ENCODE peak calls at places on chromosomes 4 and X, in seven cellular contexts. C is brain microvascular endothelial cell; F is HEK293T; M is stimulated activated CD8-positive, alpha-beta memory T cell treated with anti-CD3 and anti-CD28 coated beads, Interleukin-7, amount 100 ng/mL, for 1 hour; A is A549; V is ELR; G is Ammon's horn. Q is an unnamed sample.

GRCh38 chr4:81166431-81166830 is 48.6 kb downstream of the PRKG2 start:
- DNase-seq in C (no peak), F (no peak), M (no peak), A (no peak), V (no peak), G (no peak), Q (no peak)

GRCh38 chr4:173519130-173520101 is 10.6 kb downstream of the HAND2 start:
- DNase-seq in C (no peak), F (no peak), M (no peak), A (no peak), V (no peak), G (no peak), Q (no peak)

GRCh38 chr4:683982-684571 is 4.9 kb downstream of the SLC49A3 start:
- DNase-seq in C (peak; percentile 47), F (peak; percentile 79), M (no peak), A (no peak), V (peak; percentile 69), G (peak; percentile 85), Q (peak; percentile 61)

GRCh38 chr4:109645874-109646591 is 57.2 kb downstream of the CASP6 start:
- DNase-seq in C (no peak), F (no peak), M (no peak), A (no peak), V (no peak), G (no peak), Q (no peak)

GRCh38 chr4:151743128-151743854 is 17.5 kb downstream of the GATB start:
- DNase-seq in C (no peak), F (no peak), M (no peak), A (no peak), V (no peak), G (no peak), Q (no peak)

GRCh38 chrX:153307546-153308175 is 13.9 kb downstream of the PNMA6F start:
- DNase-seq in C (no peak), F (no peak), M (no peak), A (no peak), V (no peak), G (no peak), Q (no peak)

GRCh38 chr4:52957220-52957686 is 95.1 kb downstream of the RASL11B start:
- DNase-seq in C (no peak), F (no peak), M (no peak), A (no peak), V (no peak), G (no peak), Q (no peak)

GRCh38 chr4:101954351-101954750 is 163.8 kb downstream of the BANK1 start:
- DNase-seq in C (no peak), F (no peak), M (no peak), A (no peak), V (peak; percentile 6), G (no peak), Q (no peak)

GRCh38 chr4:69095301-69095731 is 958 bp upstream of the UGT2B7 start:
- DNase-seq in C (peak; percentile 59), F (no peak), M (no peak), A (peak; percentile 37), V (peak; percentile 72), G (no peak), Q (no peak)

GRCh38 chr4:108106186-108106585 is 62.5 kb downstream of the LEF1 start:
- DNase-seq in C (no peak), F (no peak), M (no peak), A (no peak), V (no peak), G (no peak), Q (no peak)

GRCh38 chr4:47187608-47188007 is 156.2 kb downstream of the GABRB1 start:
- DNase-seq in C (no peak), F (no peak), M (no peak), A (no peak), V (no peak), G (no peak), Q (no peak)

GRCh38 chrX:16870861-16871584 is 861 bp upstream of the RBBP7 start:
- DNase-seq in C (no peak), F (peak; percentile 16), M (no peak), A (no peak), V (peak; percentile 3), G (peak; percentile 24), Q (peak; percentile 21)

GRCh38 chrX:39642071-39642470 is 455.7 kb downstream of the BCOR start:
- DNase-seq in C (no peak), F (no peak), M (no peak), A (no peak), V (no peak), G (no peak), Q (peak; percentile 5)

GRCh38 chr4:7339751-7340552 is 94.8 kb downstream of the PSAPL1 start:
- DNase-seq in C (no peak), F (no peak), M (no peak), A (no peak), V (no peak), G (no peak), Q (no peak)

GRCh38 chrX:133850414-133850813 is 135.0 kb downstream of the GPC3 start:
- DNase-seq in C (no peak), F (no peak), M (no peak), A (no peak), V (no peak), G (no peak), Q (no peak)

GRCh38 chr4:183657564-183657963 is 1.4 kb downstream of the RWDD4 start:
- DNase-seq in C (no peak), F (no peak), M (no peak), A (no peak), V (peak; percentile 30), G (no peak), Q (no peak)

GRCh38 chrX:3520987-3521875 is 174.8 kb upstream of the MXRA5 start:
- DNase-seq in C (no peak), F (no peak), M (no peak), A (no peak), V (no peak), G (no peak), Q (no peak)

GRCh38 chr4:58749206-58749605 is 1639.0 kb upstream of the IGFBP7 start:
- DNase-seq in C (no peak), F (no peak), M (no peak), A (no peak), V (no peak), G (no peak), Q (peak; percentile 73)

GRCh38 chrX:30593435-30594200 is 16.1 kb upstream of the TASL start:
- DNase-seq in C (no peak), F (no peak), M (no peak), A (no peak), V (no peak), G (no peak), Q (peak; percentile 13)

GRCh38 chr4:88737304-88738015 is 39.8 kb upstream of the NAP1L5 start:
- DNase-seq in C (no peak), F (no peak), M (no peak), A (no peak), V (no peak), G (no peak), Q (peak; percentile 50)